ENCODE peak calls at places on chromosomes 16 and 17, in seven cellular contexts. One of them, this sample, is unnamed.

GRCh38 chr17:41615454-41615853 is 2.9 kb upstream of the KRT16 start:
- DNase-seq in esophagus muscularis mucosa: no peak
- DNase-seq in neural progenitor cell: peak; percentile 34
- DNase-seq in IMR-90: no peak
- DNase-seq in uterus: no peak
- DNase-seq in tibial nerve: no peak
- DNase-seq in iPS DF 6.9: no peak
- DNase-seq in this sample: no peak

GRCh38 chr17:49510059-49510719 is 15.1 kb downstream of the NGFR start:
- DNase-seq in esophagus muscularis mucosa: no peak
- DNase-seq in neural progenitor cell: no peak
- DNase-seq in IMR-90: no peak
- DNase-seq in uterus: no peak
- DNase-seq in tibial nerve: no peak
- DNase-seq in iPS DF 6.9: no peak
- DNase-seq in this sample: no peak

GRCh38 chr17:79788989-79789942 is 7.6 kb downstream of the CBX8 start:
- DNase-seq in esophagus muscularis mucosa: no peak
- DNase-seq in neural progenitor cell: peak; percentile 91
- DNase-seq in IMR-90: no peak
- DNase-seq in uterus: no peak
- DNase-seq in tibial nerve: no peak
- DNase-seq in iPS DF 6.9: no peak
- DNase-seq in this sample: no peak

GRCh38 chr17:32943206-32943605 is 15.3 kb downstream of the TMEM98 start:
- DNase-seq in esophagus muscularis mucosa: no peak
- DNase-seq in neural progenitor cell: no peak
- DNase-seq in IMR-90: no peak
- DNase-seq in uterus: no peak
- DNase-seq in tibial nerve: no peak
- DNase-seq in iPS DF 6.9: no peak
- DNase-seq in this sample: no peak

GRCh38 chr17:3658784-3659449 is 9.5 kb downstream of the TAX1BP3 start:
- DNase-seq in esophagus muscularis mucosa: no peak
- DNase-seq in neural progenitor cell: no peak
- DNase-seq in IMR-90: no peak
- DNase-seq in uterus: peak; percentile 39
- DNase-seq in tibial nerve: no peak
- DNase-seq in iPS DF 6.9: no peak
- DNase-seq in this sample: no peak

GRCh38 chr16:14013571-14014283 is 57.4 kb upstream of the MRTFB start:
- DNase-seq in esophagus muscularis mucosa: no peak
- DNase-seq in neural progenitor cell: no peak
- DNase-seq in IMR-90: peak; percentile 93
- DNase-seq in uterus: peak; percentile 49
- DNase-seq in tibial nerve: peak; percentile 70
- DNase-seq in iPS DF 6.9: no peak
- DNase-seq in this sample: no peak

GRCh38 chr16:19830902-19831555 is 53.6 kb downstream of the GPRC5B start:
- DNase-seq in esophagus muscularis mucosa: no peak
- DNase-seq in neural progenitor cell: no peak
- DNase-seq in IMR-90: no peak
- DNase-seq in uterus: no peak
- DNase-seq in tibial nerve: no peak
- DNase-seq in iPS DF 6.9: no peak
- DNase-seq in this sample: no peak

GRCh38 chr17:55264273-55264639 is 504 bp upstream of the HLF start:
- DNase-seq in esophagus muscularis mucosa: no peak
- DNase-seq in neural progenitor cell: peak; percentile 40
- DNase-seq in IMR-90: no peak
- DNase-seq in uterus: no peak
- DNase-seq in tibial nerve: no peak
- DNase-seq in iPS DF 6.9: no peak
- DNase-seq in this sample: no peak

GRCh38 chr16:13896543-13897182 is 23.3 kb upstream of the ERCC4 start:
- DNase-seq in esophagus muscularis mucosa: no peak
- DNase-seq in neural progenitor cell: no peak
- DNase-seq in IMR-90: peak; percentile 6
- DNase-seq in uterus: no peak
- DNase-seq in tibial nerve: no peak
- DNase-seq in iPS DF 6.9: no peak
- DNase-seq in this sample: no peak

GRCh38 chr16:29664133-29664912 is 1.3 kb downstream of the SPN start:
- DNase-seq in esophagus muscularis mucosa: no peak
- DNase-seq in neural progenitor cell: peak; percentile 47
- DNase-seq in IMR-90: no peak
- DNase-seq in uterus: no peak
- DNase-seq in tibial nerve: no peak
- DNase-seq in iPS DF 6.9: no peak
- DNase-seq in this sample: no peak

GRCh38 chr17:81579821-81580321 is 27.7 kb upstream of the FAAP100 start:
- DNase-seq in esophagus muscularis mucosa: no peak
- DNase-seq in neural progenitor cell: no peak
- DNase-seq in IMR-90: peak; percentile 79
- DNase-seq in uterus: no peak
- DNase-seq in tibial nerve: no peak
- DNase-seq in iPS DF 6.9: no peak
- DNase-seq in this sample: no peak

GRCh38 chr16:83136924-83137323 is 510.2 kb downstream of the CDH13 start:
- DNase-seq in esophagus muscularis mucosa: no peak
- DNase-seq in neural progenitor cell: no peak
- DNase-seq in IMR-90: no peak
- DNase-seq in uterus: no peak
- DNase-seq in tibial nerve: no peak
- DNase-seq in iPS DF 6.9: no peak
- DNase-seq in this sample: no peak

GRCh38 chr16:1137604-1138003 is 15.3 kb upstream of the CACNA1H start:
- DNase-seq in esophagus muscularis mucosa: no peak
- DNase-seq in neural progenitor cell: no peak
- DNase-seq in IMR-90: peak; percentile 57
- DNase-seq in uterus: no peak
- DNase-seq in tibial nerve: no peak
- DNase-seq in iPS DF 6.9: no peak
- DNase-seq in this sample: no peak

GRCh38 chr17:57975044-57975443 is 13.0 kb downstream of the VEZF1 start:
- DNase-seq in esophagus muscularis mucosa: no peak
- DNase-seq in neural progenitor cell: no peak
- DNase-seq in IMR-90: peak; percentile 80
- DNase-seq in uterus: no peak
- DNase-seq in tibial nerve: no peak
- DNase-seq in iPS DF 6.9: no peak
- DNase-seq in this sample: no peak

GRCh38 chr17:5951912-5952311 is 118.3 kb upstream of the WSCD1 start:
- DNase-seq in esophagus muscularis mucosa: no peak
- DNase-seq in neural progenitor cell: no peak
- DNase-seq in IMR-90: no peak
- DNase-seq in uterus: no peak
- DNase-seq in tibial nerve: no peak
- DNase-seq in iPS DF 6.9: no peak
- DNase-seq in this sample: no peak

GRCh38 chr17:47883589-47884426 is 12.2 kb upstream of the SP2 start:
- DNase-seq in esophagus muscularis mucosa: no peak
- DNase-seq in neural progenitor cell: no peak
- DNase-seq in IMR-90: no peak
- DNase-seq in uterus: peak; percentile 41
- DNase-seq in tibial nerve: no peak
- DNase-seq in iPS DF 6.9: no peak
- DNase-seq in this sample: no peak

GRCh38 chr16:84890427-84890826 is 70.6 kb downstream of the CRISPLD2 start:
- DNase-seq in esophagus muscularis mucosa: no peak
- DNase-seq in neural progenitor cell: no peak
- DNase-seq in IMR-90: no peak
- DNase-seq in uterus: no peak
- DNase-seq in tibial nerve: no peak
- DNase-seq in iPS DF 6.9: no peak
- DNase-seq in this sample: no peak
- H3K27ac ChIP-seq in esophagus muscularis mucosa: no peak overlapping the region
- H3K27ac ChIP-seq in neural progenitor cell: no peak overlapping the region
- H3K27ac ChIP-seq in IMR-90: no peak overlapping the region
- H3K27ac ChIP-seq in uterus: no peak overlapping the region
- H3K27ac ChIP-seq in tibial nerve: no peak overlapping the region
- H3K27ac ChIP-seq in iPS DF 6.9: no peak overlapping the region
- H3K27ac ChIP-seq in this sample: no peak overlapping the region

DNA sequence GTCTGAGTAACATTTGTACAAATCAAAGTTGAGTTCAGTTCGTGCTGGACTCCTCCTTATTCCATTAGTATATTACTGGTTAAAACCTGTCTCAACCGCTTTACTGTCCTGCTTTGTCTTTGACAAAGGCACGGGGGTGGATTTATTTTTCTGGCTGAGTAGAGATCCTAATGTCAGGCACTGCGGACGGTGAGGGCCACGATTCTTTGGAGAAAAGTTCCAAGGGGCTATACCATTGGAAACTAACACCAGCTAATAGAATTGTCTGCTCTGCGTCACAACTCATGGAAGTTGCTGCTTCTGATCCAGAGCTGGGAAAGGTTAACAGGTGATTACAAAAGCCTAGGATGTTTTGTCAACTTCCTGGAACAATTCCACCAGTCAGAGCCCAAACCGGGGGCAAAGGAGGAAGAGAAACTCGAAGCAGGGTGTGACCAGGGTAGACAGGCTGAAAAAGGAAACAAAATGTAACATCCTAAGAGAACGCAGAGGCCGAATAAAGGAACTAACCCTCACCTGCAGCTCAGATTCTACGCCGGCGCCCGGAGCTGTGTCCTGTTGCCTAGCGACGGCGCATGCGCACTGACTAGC is 12.4 kb downstream of the TAT start:
- DNase-seq in esophagus muscularis mucosa: no peak
- DNase-seq in neural progenitor cell: peak; percentile 57
- DNase-seq in IMR-90: no peak
- DNase-seq in uterus: no peak
- DNase-seq in tibial nerve: peak; percentile 85
- DNase-seq in iPS DF 6.9: no peak
- DNase-seq in this sample: no peak
- H3K27ac ChIP-seq in esophagus muscularis mucosa: peak overlapping the region; percentile 74
- H3K27ac ChIP-seq in neural progenitor cell: no peak overlapping the region
- H3K27ac ChIP-seq in IMR-90: no peak overlapping the region
- H3K27ac ChIP-seq in uterus: peak overlapping the region; percentile 59
- H3K27ac ChIP-seq in tibial nerve: peak overlapping the region; percentile 82
- H3K27ac ChIP-seq in iPS DF 6.9: no peak overlapping the region
- H3K27ac ChIP-seq in this sample: peak overlapping the region; percentile 50

DNA sequence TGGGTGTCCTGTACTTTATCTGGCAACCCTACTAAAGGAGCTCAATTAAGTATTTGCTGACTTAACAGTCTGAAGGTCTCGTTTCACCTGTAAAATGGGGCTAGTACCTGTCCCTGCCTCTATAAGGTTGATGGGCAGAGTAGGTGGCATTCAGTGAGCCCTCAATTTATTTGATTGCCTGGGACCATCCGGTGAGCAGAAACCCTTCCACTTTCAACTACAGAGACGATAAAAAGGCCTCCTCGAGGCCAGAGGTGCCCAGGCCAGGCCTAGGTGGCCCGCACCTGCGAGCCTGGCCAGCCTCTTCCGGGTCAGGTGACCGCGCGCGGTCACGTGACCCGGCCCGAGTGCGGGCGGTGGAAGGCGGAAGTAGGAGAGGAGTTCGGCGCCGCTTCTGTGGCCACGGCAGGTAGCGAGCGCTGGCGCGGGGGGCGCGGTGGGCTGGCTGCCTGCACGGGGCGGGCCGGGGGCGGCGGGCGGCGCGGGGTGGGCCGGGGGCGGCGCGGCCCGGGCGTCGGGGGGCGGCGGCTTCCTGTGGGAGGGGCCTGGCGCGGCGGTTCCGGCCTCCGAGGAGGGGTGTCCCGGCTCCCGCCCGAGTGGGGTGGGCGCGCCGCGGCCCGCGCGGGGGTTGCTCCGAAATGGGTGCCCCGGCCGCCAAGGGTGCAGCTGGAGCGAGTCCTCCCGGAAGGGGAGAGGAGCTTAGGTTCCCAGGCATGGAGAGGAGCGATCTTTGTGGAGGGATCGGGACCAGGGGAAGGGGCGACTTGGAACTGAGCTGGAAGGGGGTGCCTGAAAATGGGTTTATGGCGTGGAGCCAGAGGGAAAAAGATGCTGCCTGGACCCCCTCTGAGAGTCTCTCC is at the start of gene WWP2:
- DNase-seq in esophagus muscularis mucosa: peak; percentile 93
- DNase-seq in neural progenitor cell: peak; percentile 95
- DNase-seq in IMR-90: peak; percentile 55
- DNase-seq in uterus: peak; percentile 73
- DNase-seq in tibial nerve: peak; percentile 52
- DNase-seq in iPS DF 6.9: peak; percentile 31
- DNase-seq in this sample: peak; percentile 80
- H3K27ac ChIP-seq in esophagus muscularis mucosa: peak within 1 kb of the TSS; percentile 84
- H3K27ac ChIP-seq in neural progenitor cell: peak within 1 kb of the TSS; percentile 75
- H3K27ac ChIP-seq in IMR-90: peak within 1 kb of the TSS; percentile 78
- H3K27ac ChIP-seq in uterus: peak within 1 kb of the TSS; percentile 91
- H3K27ac ChIP-seq in tibial nerve: peak within 1 kb of the TSS; percentile 93
- H3K27ac ChIP-seq in iPS DF 6.9: no peak within 1 kb of the TSS
- H3K27ac ChIP-seq in this sample: peak within 1 kb of the TSS; percentile 90

GRCh38 chr17:39659286-39660010 is 5.7 kb upstream of the TCAP start:
- DNase-seq in esophagus muscularis mucosa: no peak
- DNase-seq in neural progenitor cell: no peak
- DNase-seq in IMR-90: no peak
- DNase-seq in uterus: no peak
- DNase-seq in tibial nerve: no peak
- DNase-seq in iPS DF 6.9: no peak
- DNase-seq in this sample: no peak
- H3K27ac ChIP-seq in esophagus muscularis mucosa: peak overlapping the region; percentile 61
- H3K27ac ChIP-seq in neural progenitor cell: no peak overlapping the region
- H3K27ac ChIP-seq in IMR-90: no peak overlapping the region
- H3K27ac ChIP-seq in uterus: peak overlapping the region; percentile 15
- H3K27ac ChIP-seq in tibial nerve: peak overlapping the region; percentile 85
- H3K27ac ChIP-seq in iPS DF 6.9: no peak overlapping the region
- H3K27ac ChIP-seq in this sample: peak overlapping the region; percentile 51

GRCh38 chr16:70579648-70580630 is 56.3 kb downstream of the SF3B3 start:
- DNase-seq in esophagus muscularis mucosa: no peak
- DNase-seq in neural progenitor cell: no peak
- DNase-seq in IMR-90: no peak
- DNase-seq in uterus: peak; percentile 73
- DNase-seq in tibial nerve: no peak
- DNase-seq in iPS DF 6.9: no peak
- DNase-seq in this sample: no peak
- H3K27ac ChIP-seq in esophagus muscularis mucosa: peak overlapping the region; percentile 45
- H3K27ac ChIP-seq in neural progenitor cell: no peak overlapping the region
- H3K27ac ChIP-seq in IMR-90: no peak overlapping the region
- H3K27ac ChIP-seq in uterus: peak overlapping the region; percentile 32
- H3K27ac ChIP-seq in tibial nerve: peak overlapping the region; percentile 90
- H3K27ac ChIP-seq in iPS DF 6.9: no peak overlapping the region
- H3K27ac ChIP-seq in this sample: no peak overlapping the region

GRCh38 chr17:17155568-17155967 is 50.6 kb downstream of the PLD6 start:
- DNase-seq in esophagus muscularis mucosa: no peak
- DNase-seq in neural progenitor cell: no peak
- DNase-seq in IMR-90: no peak
- DNase-seq in uterus: no peak
- DNase-seq in tibial nerve: no peak
- DNase-seq in iPS DF 6.9: no peak
- DNase-seq in this sample: no peak
- H3K27ac ChIP-seq in esophagus muscularis mucosa: no peak overlapping the region
- H3K27ac ChIP-seq in neural progenitor cell: no peak overlapping the region
- H3K27ac ChIP-seq in IMR-90: no peak overlapping the region
- H3K27ac ChIP-seq in uterus: no peak overlapping the region
- H3K27ac ChIP-seq in tibial nerve: no peak overlapping the region
- H3K27ac ChIP-seq in iPS DF 6.9: no peak overlapping the region
- H3K27ac ChIP-seq in this sample: no peak overlapping the region